ENCODE peak calls at places on chromosomes 16 and 17, in four cellular contexts. J, S, A and V are unnamed samples.

GRCh38 chr17:83062011-83062817 is 17.2 kb upstream of the METRNL start:
- DNase-seq in J (no peak), S (no peak), A (no peak), V (no peak)

GRCh38 chr17:39699818-39700147 is at the start of gene ERBB2:
- DNase-seq in J (peak), S (no peak), A (no peak), V (peak)

GRCh38 chr17:19003966-19004600 is 481 bp downstream of the FAM83G start:
- DNase-seq in J (peak), S (peak), A (no peak), V (peak)

GRCh38 chr16:85460983-85461813 is 151.9 kb upstream of the GSE1 start:
- DNase-seq in J (peak), S (peak), A (no peak), V (peak)

GRCh38 chr16:67723151-67723915 is 4.2 kb upstream of the GFOD2 start:
- DNase-seq in J (no peak), S (no peak), A (no peak), V (no peak)

GRCh38 chr17:8954339-8954738 is 11.2 kb downstream of the PIK3R5 start:
- DNase-seq in J (no peak), S (no peak), A (no peak), V (no peak)

GRCh38 chr17:31158741-31159377 is 64.1 kb downstream of the NF1 start:
- DNase-seq in J (no peak), S (no peak), A (no peak), V (no peak)

GRCh38 chr17:58365185-58365979 is 13.4 kb upstream of the SUPT4H1 start:
- DNase-seq in J (no peak), S (no peak), A (no peak), V (peak)

GRCh38 chr16:19589771-19590302 is 34.3 kb downstream of the VPS35L start:
- DNase-seq in J (peak), S (no peak), A (no peak), V (peak)

GRCh38 chr16:3690991-3691720 is 26.2 kb downstream of the TRAP1 start:
- DNase-seq in J (peak), S (peak), A (no peak), V (no peak)

GRCh38 chr16:83701494-83701893 is 106.3 kb upstream of the HSBP1 start:
- DNase-seq in J (peak), S (peak), A (no peak), V (peak)

GRCh38 chr17:64007838-64008282 is 9.7 kb downstream of the PRR29 start:
- DNase-seq in J (no peak), S (no peak), A (no peak), V (peak)

GRCh38 chr17:21475555-21475954 is 99.4 kb downstream of the KCNJ12 start:
- DNase-seq in J (no peak), S (peak), A (no peak), V (no peak)

GRCh38 chr17:39677581-39678339 is 9.5 kb downstream of the PNMT start:
- DNase-seq in J (no peak), S (no peak), A (no peak), V (no peak)

GRCh38 chr17:38728290-38728831 is 1.8 kb upstream of the CISD3 start:
- DNase-seq in J (no peak), S (peak), A (peak), V (no peak)

GRCh38 chr16:52613508-52613907 is 66.6 kb upstream of the TOX3 start:
- DNase-seq in J (no peak), S (no peak), A (no peak), V (no peak)

GRCh38 chr17:7467498-7467897 is 11.9 kb downstream of the ZBTB4 start:
- DNase-seq in J (no peak), S (no peak), A (no peak), V (no peak)

GRCh38 chr16:79213214-79213613 is 387.3 kb downstream of the MAF start:
- DNase-seq in J (no peak), S (no peak), A (no peak), V (peak)

GRCh38 chr17:33438578-33438977 is 145.5 kb upstream of the ASIC2 start:
- DNase-seq in J (no peak), S (no peak), A (no peak), V (no peak)

GRCh38 chr16:54407596-54407995 is 121.0 kb upstream of the IRX3 start:
- DNase-seq in J (no peak), S (no peak), A (no peak), V (no peak)

GRCh38 chr17:56727876-56728617 is 105.7 kb downstream of the C17orf67 start:
- DNase-seq in J (no peak), S (no peak), A (no peak), V (no peak)

GRCh38 chr17:28675980-28676379 is 14.0 kb downstream of the SUPT6H start:
- DNase-seq in J (peak), S (peak), A (no peak), V (peak)

GRCh38 chr17:74862108-74862901 is 2.6 kb upstream of the GRIN2C start:
- DNase-seq in J (peak), S (peak), A (no peak), V (peak)

GRCh38 chr17:78817123-78817522 is 23.5 kb downstream of the USP36 start:
- DNase-seq in J (no peak), S (no peak), A (no peak), V (no peak)

GRCh38 chr17:47802341-47803022 is 19.1 kb downstream of the OSBPL7 start:
- DNase-seq in J (peak), S (peak), A (no peak), V (peak)

GRCh38 chr16:56910114-56910511 is 21.8 kb upstream of the HERPUD1 start:
- DNase-seq in J (no peak), S (no peak), A (no peak), V (no peak)

GRCh38 chr17:3754458-3755334 is 31.0 kb downstream of the HASPIN start:
- DNase-seq in J (peak), S (peak), A (no peak), V (no peak)

GRCh38 chr17:48522990-48523389 is 7.8 kb downstream of the HOXB1 start:
- DNase-seq in J (peak), S (peak), A (no peak), V (no peak)

GRCh38 chr17:44348988-44349364 is 3.9 kb downstream of the GRN start:
- DNase-seq in J (no peak), S (no peak), A (no peak), V (no peak)

GRCh38 chr17:44350733-44351226 is 5.7 kb downstream of the GRN start:
- DNase-seq in J (peak), S (peak), A (peak), V (peak)

GRCh38 chr17:44346064-44346844 is 1.2 kb downstream of the GRN start:
- DNase-seq in J (no peak), S (no peak), A (no peak), V (no peak)

GRCh38 chr17:44349553-44350070 is 4.5 kb downstream of the GRN start:
- DNase-seq in J (no peak), S (no peak), A (no peak), V (no peak)

DNA sequence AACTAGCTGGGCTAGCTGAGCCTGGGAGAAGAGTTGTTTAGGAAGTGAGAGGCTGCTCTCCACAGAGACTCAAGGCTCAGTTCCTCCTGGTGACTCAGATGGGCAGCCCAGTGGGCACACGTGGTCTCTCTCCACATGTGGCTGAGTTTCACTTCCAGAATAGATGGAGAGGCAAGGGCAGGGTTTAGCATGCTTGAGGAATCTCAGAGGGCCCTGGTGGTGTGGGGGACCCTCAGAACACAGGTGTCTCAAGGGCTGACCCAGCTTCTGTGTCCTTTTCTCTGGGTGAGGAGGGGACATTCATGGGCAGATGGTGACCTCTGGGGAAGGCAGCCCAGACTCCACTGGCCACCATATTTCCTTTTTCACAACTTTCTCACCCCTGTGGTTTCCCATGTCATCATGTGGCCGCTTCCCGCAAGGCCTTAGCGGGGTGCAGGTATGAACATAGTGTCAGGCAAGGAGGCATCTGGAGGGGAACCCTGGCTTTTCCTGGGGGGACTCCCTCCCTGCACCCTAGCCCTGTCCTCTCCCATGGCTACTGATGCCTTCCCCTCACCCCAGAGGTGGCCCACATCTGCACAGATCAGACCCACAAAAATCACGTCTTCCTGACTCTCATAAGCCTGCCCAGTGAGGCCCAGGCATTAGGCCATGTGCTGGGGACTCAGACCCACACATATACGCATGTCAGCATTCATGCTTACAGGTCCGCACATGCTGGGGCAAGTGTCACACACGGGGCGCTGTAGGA is 3.3 kb downstream of the GRN start:
- DNase-seq in J (no peak), S (no peak), A (peak), V (no peak)
- TF ChIP-seq BHLHE40 in J (no peak), S (no peak), A (peak), V (no peak)

GRCh38 chr16:89315791-89316581 is 98.5 kb downstream of the ZNF778 start:
- DNase-seq in J (peak), S (peak), A (peak), V (peak)
- TF ChIP-seq EP300 in J (no peak), S (no peak), A (no peak), V (no peak)

GRCh38 chr16:51149251-51149661 is 1.8 kb downstream of the SALL1 start:
- DNase-seq in J (no peak), S (no peak), A (no peak), V (no peak)
- TF ChIP-seq BHLHE40 in J (no peak), S (no peak), A (no peak), V (no peak)

GRCh38 chr17:79978545-79978852 is 57.2 kb downstream of the TBC1D16 start:
- DNase-seq in J (no peak), S (no peak), A (no peak), V (no peak)
- TF ChIP-seq EP300 in J (no peak), S (no peak), A (no peak), V (no peak)

GRCh38 chr17:80195141-80195540 is 25.0 kb downstream of the SGSH start:
- DNase-seq in J (no peak), S (no peak), A (no peak), V (no peak)
- TF ChIP-seq BHLHE40 in J (no peak), S (no peak), A (no peak), V (no peak)

DNA sequence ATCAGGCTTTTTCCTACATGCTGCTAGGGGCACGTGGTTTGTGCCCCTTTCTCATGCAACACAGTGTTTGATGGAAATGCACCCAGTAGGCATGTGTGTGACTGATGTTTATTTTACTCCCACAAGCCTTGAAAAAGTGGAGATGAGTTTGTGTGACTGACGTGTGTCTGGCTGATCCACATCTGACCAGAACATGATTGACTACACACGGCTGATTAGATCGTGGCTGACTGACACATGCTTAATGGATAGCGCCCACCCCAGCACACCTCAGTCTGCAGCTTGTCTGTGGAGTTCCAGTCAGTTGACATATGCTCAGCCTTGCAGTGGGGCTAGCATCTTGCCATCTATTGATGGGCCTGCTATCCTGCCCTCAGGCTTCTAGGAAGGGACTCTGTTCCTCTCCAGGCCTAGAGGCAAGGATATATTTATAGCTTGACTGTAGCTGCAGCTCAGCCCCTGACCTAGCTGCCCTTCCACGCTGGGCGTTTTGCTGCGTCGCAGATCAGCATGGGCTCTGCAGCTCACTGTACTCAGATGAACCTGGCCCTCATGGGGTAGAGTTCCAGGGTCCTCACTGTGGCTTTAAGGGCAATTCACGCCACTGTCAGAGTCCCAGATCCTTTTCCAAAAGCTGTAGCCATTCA is 112.3 kb downstream of the HS3ST2 start:
- DNase-seq in J (no peak), S (no peak), A (no peak), V (no peak)
- TF ChIP-seq EP300 in J (no peak), S (no peak), A (no peak), V (no peak)

GRCh38 chr16:30761427-30761927 is 385 bp downstream of the CFAP119 start:
- DNase-seq in J (no peak), S (peak), A (no peak), V (no peak)
- TF ChIP-seq BHLHE40 in J (no peak), S (no peak), A (no peak), V (no peak)

DNA sequence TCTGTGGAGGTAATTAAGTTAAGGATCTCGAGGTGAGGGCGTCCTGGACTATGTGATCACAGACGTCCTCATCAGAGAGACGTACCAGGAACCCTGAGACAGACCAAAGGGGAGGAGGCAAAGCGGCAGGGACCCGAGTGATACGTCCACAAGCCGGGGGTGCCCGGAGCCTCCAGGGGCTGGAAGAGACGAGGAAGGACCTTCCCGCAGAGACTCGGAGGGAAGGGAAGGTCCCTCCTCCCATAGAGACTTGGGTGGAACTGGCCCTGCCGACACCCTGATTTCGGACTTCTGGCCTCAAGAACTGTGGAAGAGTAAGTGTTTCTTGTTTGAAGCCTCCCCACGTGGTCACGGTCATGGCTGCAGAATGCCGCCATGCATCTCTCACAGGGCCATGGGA is 30.8 kb downstream of the LMF1 start:
- DNase-seq in J (no peak), S (no peak), A (no peak), V (no peak)
- TF ChIP-seq EP300 in J (no peak), S (no peak), A (no peak), V (no peak)

GRCh38 chr17:62791235-62792121 is 16.6 kb downstream of the MARCHF10 start:
- DNase-seq in J (peak), S (no peak), A (no peak), V (no peak)

GRCh38 chr17:62794666-62794971 is 13.5 kb downstream of the MARCHF10 start:
- DNase-seq in J (no peak), S (no peak), A (no peak), V (no peak)

GRCh38 chr17:62790554-62790953 is 17.6 kb downstream of the MARCHF10 start:
- DNase-seq in J (peak), S (no peak), A (no peak), V (no peak)

GRCh38 chr17:62793919-62794665 is 14.0 kb downstream of the MARCHF10 start:
- DNase-seq in J (no peak), S (no peak), A (no peak), V (no peak)

GRCh38 chr17:62792122-62792800 is 15.9 kb downstream of the MARCHF10 start:
- DNase-seq in J (peak), S (no peak), A (no peak), V (peak)
- TF ChIP-seq BHLHE40 in J (no peak), S (no peak), A (no peak), V (no peak)